ENCODE peak calls at places on chromosomes 4 and X, in six cellular contexts. P is fibroblast of mammary gland, G is dorsolateral prefrontal cortex, F is heart right ventricle, C is AG04450, B is breast epithelium. E is an unnamed sample.

GRCh38 chrX:155718964-155719586 is 106.3 kb upstream of the TMLHE start:
- DNase-seq in C (no peak), G (no peak), F (peak; percentile 29), P (no peak), B (no peak), E (no peak)

GRCh38 chr4:86498560-86499166 is 95.5 kb upstream of the PTPN13 start:
- DNase-seq in G (no peak), P (peak; percentile 67), B (no peak), F (peak; percentile 13), C (peak; percentile 43), E (no peak)

GRCh38 chrX:115939636-115940160 is 230.8 kb upstream of the AGTR2 start:
- DNase-seq in F (no peak), P (no peak), C (no peak), G (no peak), B (no peak), E (no peak)

GRCh38 chr4:82017680-82018079 is 356.1 kb downstream of the HNRNPD start:
- DNase-seq in G (no peak), B (no peak), C (no peak), P (peak; percentile 16), F (no peak), E (no peak)

GRCh38 chrX:45358417-45358816 is 157.7 kb upstream of the DIPK2B start:
- DNase-seq in F (no peak), B (no peak), P (no peak), G (no peak), C (no peak), E (no peak)

GRCh38 chrX:73577368-73577767 is 14.4 kb downstream of the CHIC1 start:
- DNase-seq in C (peak; percentile 29), G (no peak), B (no peak), F (peak; percentile 5), P (peak; percentile 86), E (no peak)

GRCh38 chr4:136931771-136932170 is 600.5 kb downstream of the PCDH18 start:
- DNase-seq in B (no peak), F (no peak), C (no peak), P (peak; percentile 27), G (no peak), E (no peak)

GRCh38 chr4:108902769-108903168 is 139.9 kb upstream of the ETNPPL start:
- DNase-seq in B (no peak), F (no peak), G (no peak), P (no peak), C (no peak), E (no peak)

GRCh38 chr4:89619230-89619962 is 217.6 kb downstream of the SNCA start:
- DNase-seq in F (no peak), P (no peak), G (no peak), B (no peak), C (no peak), E (no peak)

GRCh38 chr4:136680271-136680670 is 852.0 kb downstream of the PCDH18 start:
- DNase-seq in C (no peak), B (no peak), G (no peak), P (no peak), F (no peak), E (no peak)

GRCh38 chr4:122203407-122203806 is 51.3 kb downstream of the BLTP1 start:
- DNase-seq in F (no peak), P (no peak), C (no peak), B (no peak), G (no peak), E (no peak)

DNA sequence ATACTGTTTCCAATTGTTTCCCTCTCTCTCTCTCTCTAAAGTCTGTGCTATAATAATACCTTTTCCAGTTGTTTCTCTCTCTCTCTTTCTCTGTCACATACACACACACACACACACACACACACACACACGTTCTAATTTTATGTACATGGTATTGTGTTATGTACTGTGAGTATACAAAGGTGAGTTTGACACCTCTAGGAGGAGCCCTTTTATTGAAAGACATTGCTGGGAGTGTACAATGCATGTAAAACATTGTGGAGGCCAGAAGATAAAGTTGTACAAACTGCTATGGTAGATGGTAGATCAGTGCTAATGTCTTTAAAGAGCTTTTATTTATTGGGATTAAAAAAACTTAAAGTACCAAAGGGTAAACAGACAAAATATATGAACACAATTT is 53.6 kb downstream of the BLTP1 start:
- DNase-seq in G (no peak), P (no peak), C (no peak), B (no peak), F (no peak), E (no peak)
- TF ChIP-seq CTCF in G (no peak), P (no peak), C (no peak), B (no peak), F (no peak), E (no peak)

GRCh38 chr4:175536852-175537453 is 275.1 kb downstream of the GPM6A start:
- DNase-seq in F (no peak), P (peak; percentile 80), B (no peak), C (peak; percentile 8), G (no peak), E (no peak)
- TF ChIP-seq CTCF in F (peak; percentile 25), P (peak; percentile 59), B (peak; percentile 34), C (peak; percentile 49), G (peak; percentile 70), E (peak; percentile 14)

GRCh38 chr4:10186228-10187214 is 69.9 kb upstream of the WDR1 start:
- DNase-seq in C (no peak), F (no peak), G (no peak), B (no peak), P (no peak), E (no peak)
- TF ChIP-seq CTCF in C (no peak), F (no peak), G (no peak), B (no peak), P (no peak), E (no peak)

GRCh38 chr4:41202356-41202755 is 12.0 kb downstream of the APBB2 start:
- DNase-seq in C (no peak), P (no peak), G (no peak), B (no peak), F (no peak), E (no peak)

GRCh38 chr4:41204400-41204978 is 9.9 kb downstream of the APBB2 start:
- DNase-seq in B (no peak), P (peak; percentile 68), F (peak; percentile 66), G (no peak), C (no peak), E (no peak)

GRCh38 chr4:41203841-41204240 is 10.5 kb downstream of the APBB2 start:
- DNase-seq in G (no peak), F (no peak), C (no peak), P (no peak), B (no peak), E (no peak)

GRCh38 chr4:41205130-41205529 is 9.2 kb downstream of the APBB2 start:
- DNase-seq in C (no peak), G (no peak), P (no peak), B (no peak), F (no peak), E (no peak)

DNA sequence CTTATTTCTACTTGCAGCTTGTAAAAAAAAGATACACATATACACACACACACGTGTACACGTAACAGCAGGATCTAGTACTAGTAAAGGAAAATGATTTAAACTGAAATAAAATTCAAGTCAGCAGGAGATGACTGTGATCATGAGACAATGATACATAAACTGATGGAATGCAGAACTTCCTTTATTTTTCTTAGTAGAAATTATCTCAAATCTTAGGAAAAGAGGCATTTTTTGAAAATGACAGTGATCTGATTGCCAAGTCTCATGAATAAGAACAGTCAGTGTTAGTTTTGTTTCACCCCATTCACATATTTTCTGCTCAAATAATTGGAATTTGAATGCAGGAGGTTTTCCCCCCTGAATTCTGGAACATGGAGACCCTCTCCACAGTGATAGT is 11.2 kb downstream of the APBB2 start:
- DNase-seq in G (no peak), F (no peak), C (no peak), P (peak; percentile 58), B (no peak), E (no peak)
- TF ChIP-seq CTCF in G (no peak), F (no peak), C (no peak), P (no peak), B (no peak), E (no peak)

GRCh38 chr4:180455226-180455625 is 1788.0 kb upstream of the TENM3 start:
- DNase-seq in B (no peak), P (no peak), G (no peak), C (no peak), F (no peak), E (no peak)

DNA sequence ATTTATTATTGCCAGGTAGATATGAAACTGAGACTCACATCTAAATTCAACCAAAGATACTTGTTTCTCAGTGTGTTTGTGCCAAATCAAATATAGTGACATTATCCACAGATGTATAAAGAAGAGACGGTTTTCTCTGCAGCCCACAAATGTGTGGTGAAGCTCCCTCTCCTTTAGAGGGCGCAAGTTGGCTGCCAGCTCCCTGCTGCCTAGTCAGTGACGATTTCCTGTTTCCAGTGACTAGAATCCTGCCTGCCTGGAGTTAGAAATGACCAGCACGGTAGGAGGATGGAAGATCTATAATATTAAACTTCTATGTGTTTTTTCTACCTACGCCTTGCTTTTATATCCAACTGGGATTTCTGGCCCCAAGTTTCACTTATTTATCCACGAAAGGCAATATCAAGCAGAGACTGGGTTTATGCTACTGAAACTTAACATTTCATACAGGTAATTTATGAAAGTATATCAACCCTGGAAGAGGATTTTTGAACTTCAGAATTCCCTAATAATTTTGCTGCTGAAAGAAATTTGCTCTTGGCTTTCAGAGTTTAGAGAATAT is 1793.7 kb upstream of the TENM3 start:
- DNase-seq in G (no peak), P (no peak), C (no peak), B (no peak), F (no peak), E (no peak)
- TF ChIP-seq CTCF in G (peak; percentile 24), P (peak; percentile 22), C (peak; percentile 61), B (peak; percentile 28), F (no peak), E (no peak)

GRCh38 chr4:99459546-99460042 is 24.5 kb upstream of the ADH7 start:
- DNase-seq in C (no peak), G (no peak), F (no peak), P (no peak), B (no peak), E (no peak)

GRCh38 chr4:99461623-99462401 is 26.7 kb upstream of the ADH7 start:
- DNase-seq in B (no peak), C (no peak), G (no peak), P (no peak), F (no peak), E (no peak)

GRCh38 chr4:99457676-99458075 is 22.5 kb upstream of the ADH7 start:
- DNase-seq in G (no peak), F (no peak), P (no peak), C (no peak), B (no peak), E (no peak)

GRCh38 chr4:99458911-99459447 is 23.8 kb upstream of the ADH7 start:
- DNase-seq in F (no peak), C (no peak), P (no peak), G (no peak), B (no peak), E (no peak)

DNA sequence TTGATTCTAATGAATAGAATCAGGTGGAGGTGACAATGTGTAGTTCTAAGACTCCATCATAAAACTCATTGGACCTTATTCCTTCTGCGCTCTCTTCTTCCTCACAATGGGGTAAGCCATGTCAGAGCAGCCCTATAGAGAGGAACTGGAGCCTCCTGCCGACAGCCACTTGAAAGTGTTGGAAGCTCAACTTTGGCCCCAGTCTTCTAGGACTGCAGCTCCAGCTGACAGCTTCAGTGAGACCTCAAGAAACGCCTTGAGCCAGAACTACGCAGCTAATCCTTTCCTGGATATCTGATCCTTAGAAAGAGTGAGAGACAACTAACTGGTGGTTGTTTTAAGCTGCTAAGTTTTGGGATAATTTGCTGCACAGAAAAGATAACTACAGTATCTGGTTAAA is 22.1 kb upstream of the ADH7 start:
- DNase-seq in F (no peak), C (no peak), G (no peak), B (no peak), P (no peak), E (no peak)
- TF ChIP-seq CTCF in F (no peak), C (peak; percentile 41), G (no peak), B (no peak), P (peak; percentile 10), E (no peak)

E was measured in tibial nerve.